ENCODE peak calls at places on chromosomes 16 and 17, in six cellular contexts. L, Y, M, K, C and A are unnamed samples.

GRCh38 chr16:20938426-20938825 is 37.9 kb downstream of the LYRM1 start:
- DNase-seq in Y (peak; percentile 74), K (no peak), L (no peak), M (peak; percentile 66), C (peak; percentile 56), A (no peak)

GRCh38 chr16:5763176-5763575 is 665.6 kb upstream of the EEF2KMT start:
- DNase-seq in L (no peak), Y (no peak), C (no peak), M (no peak), K (no peak), A (no peak)

GRCh38 chr16:67537270-67537635 is 8.6 kb downstream of the RIPOR1 start:
- DNase-seq in Y (no peak), M (peak; percentile 37), L (peak; percentile 78), C (peak; percentile 36), K (no peak), A (no peak)

GRCh38 chr17:63331301-63331700 is 114.8 kb downstream of the CYB561 start:
- DNase-seq in M (no peak), K (no peak), C (no peak), L (no peak), Y (no peak), A (no peak)

GRCh38 chr17:48179071-48179945 is 71.7 kb downstream of the SNX11 start:
- DNase-seq in Y (peak; percentile 65), L (no peak), C (no peak), K (no peak), M (no peak), A (no peak)

GRCh38 chr16:54173489-54173888 is 113.1 kb downstream of the IRX3 start:
- DNase-seq in L (peak; percentile 13), C (no peak), M (no peak), Y (no peak), K (no peak), A (no peak)

GRCh38 chr17:48543854-48544355 is 1.0 kb downstream of the HOXB2 start:
- DNase-seq in K (no peak), L (no peak), C (no peak), Y (no peak), M (no peak), A (no peak)

GRCh38 chr16:73848993-73849392 is 447.6 kb upstream of the PSMD7 start:
- DNase-seq in C (no peak), L (no peak), Y (no peak), K (no peak), M (no peak), A (no peak)

GRCh38 chr17:2691069-2691871 is 20.3 kb downstream of the CLUH start:
- DNase-seq in K (no peak), M (no peak), L (no peak), Y (no peak), C (no peak), A (no peak)

GRCh38 chr16:3738541-3738940 is 21.2 kb upstream of the TRAP1 start:
- DNase-seq in C (no peak), L (no peak), M (no peak), Y (no peak), K (no peak), A (no peak)

GRCh38 chr17:30324723-30325122 is 9.1 kb downstream of the TMIGD1 start:
- DNase-seq in L (no peak), K (no peak), M (no peak), C (no peak), Y (no peak), A (no peak)
- H4K20me1 ChIP-seq in L (no peaks in the 10 kb centered on the region), K (no peaks in the 10 kb centered on the region), M (no peaks in the 10 kb centered on the region), C (no peaks in the 10 kb centered on the region), Y (no peaks in the 10 kb centered on the region), A (no peaks in the 10 kb centered on the region)

DNA sequence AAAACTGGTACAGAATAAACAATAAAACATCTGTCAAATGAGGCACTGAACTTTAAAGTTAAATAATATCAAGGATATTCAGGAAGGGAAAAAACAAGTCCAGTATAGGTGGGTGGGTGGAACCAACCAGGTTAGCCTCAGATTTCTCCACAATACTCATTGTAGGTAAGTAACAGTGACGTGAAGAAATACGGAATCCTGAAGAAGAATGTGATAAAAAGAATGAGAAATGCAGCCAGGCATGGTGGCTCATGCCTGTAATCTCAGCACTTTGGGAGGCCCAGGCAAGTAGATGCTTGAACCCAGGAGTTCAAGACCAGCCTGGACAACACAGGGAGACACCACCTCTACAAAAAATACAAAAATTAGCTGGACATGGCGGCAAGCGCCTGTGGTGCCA is 47.3 kb downstream of the UBE2G1 start:
- DNase-seq in L (no peak), C (no peak), K (no peak), Y (no peak), M (no peak), A (no peak)
- H4K20me1 ChIP-seq in L (peaks cover 67% of the 10 kb centered on the region), C (peaks cover 83% of the 10 kb centered on the region), K (peaks cover 72% of the 10 kb centered on the region), Y (no peaks in the 10 kb centered on the region), M (no peaks in the 10 kb centered on the region), A (peaks cover 50% of the 10 kb centered on the region)

DNA sequence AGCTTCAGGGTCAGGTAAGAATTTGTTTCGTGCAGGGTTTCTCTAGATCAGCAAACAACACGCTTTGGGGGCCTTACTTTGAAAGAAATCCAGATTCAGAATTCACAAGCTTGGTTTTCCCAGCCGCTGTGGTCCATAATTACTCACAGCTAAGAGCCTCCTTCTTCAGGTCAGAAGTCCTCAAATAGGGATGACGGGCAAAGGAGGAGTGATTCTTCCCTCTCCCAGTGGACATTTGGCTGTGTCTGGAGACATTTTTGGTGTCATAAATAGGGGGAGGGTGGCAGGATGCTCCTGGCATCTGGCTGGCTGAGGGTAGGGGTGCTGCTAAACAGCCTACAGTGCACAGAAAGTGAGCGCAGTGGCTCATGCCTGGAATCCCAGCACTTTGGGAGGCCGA is 48.6 kb upstream of the USP7 start:
- DNase-seq in L (no peak), C (no peak), M (no peak), K (no peak), Y (no peak), A (no peak)
- H4K20me1 ChIP-seq in L (no peaks in the 10 kb centered on the region), C (no peaks in the 10 kb centered on the region), M (no peaks in the 10 kb centered on the region), K (no peaks in the 10 kb centered on the region), Y (no peaks in the 10 kb centered on the region), A (no peaks in the 10 kb centered on the region)

GRCh38 chr17:61469949-61470348 is 17.7 kb downstream of the TBX4 start:
- DNase-seq in C (no peak), M (no peak), L (no peak), K (no peak), Y (no peak), A (no peak)

GRCh38 chr17:61467416-61468262 is 15.4 kb downstream of the TBX4 start:
- DNase-seq in C (peak; percentile 52), M (peak; percentile 58), K (no peak), L (peak; percentile 81), Y (peak; percentile 59), A (peak; percentile 52)

GRCh38 chr17:61469474-61469873 is 17.3 kb downstream of the TBX4 start:
- DNase-seq in M (no peak), C (no peak), K (no peak), Y (no peak), L (no peak), A (no peak)

GRCh38 chr17:61468263-61468907 is 16.2 kb downstream of the TBX4 start:
- DNase-seq in L (no peak), C (peak; percentile 79), Y (peak; percentile 21), K (no peak), M (peak; percentile 65), A (peak; percentile 13)

DNA sequence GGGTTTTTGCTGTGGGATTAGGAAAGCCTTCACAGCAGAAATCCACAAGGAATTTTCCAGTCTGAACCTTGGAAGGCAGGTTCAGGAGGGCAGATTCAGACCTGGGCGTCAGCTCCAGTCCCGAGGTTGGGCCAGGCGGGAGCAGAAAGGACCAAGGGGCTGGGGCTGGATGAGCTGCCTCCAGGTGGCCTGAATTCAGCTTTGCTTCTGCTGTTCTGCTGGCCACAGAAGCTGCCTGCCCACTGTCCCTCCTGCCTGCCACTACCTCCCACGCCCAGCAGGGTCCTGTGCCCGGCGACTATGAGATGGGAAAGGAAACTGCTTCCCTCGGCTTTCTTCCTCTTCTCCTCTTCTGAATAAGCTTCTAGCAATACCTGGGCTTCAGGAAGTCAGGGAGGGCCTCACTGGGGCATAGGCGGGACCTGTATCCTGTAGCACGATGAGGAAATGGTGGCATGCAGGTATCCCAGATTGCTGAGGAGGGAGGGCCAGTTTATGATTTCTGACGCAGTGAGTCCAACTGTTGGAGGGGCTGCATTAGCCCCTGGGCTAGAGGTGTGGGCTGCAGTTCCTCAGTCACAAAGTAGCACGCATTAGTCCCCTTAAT is 18.4 kb downstream of the TBX4 start:
- DNase-seq in K (no peak), L (no peak), C (no peak), Y (no peak), M (no peak), A (no peak)
- H4K20me1 ChIP-seq in K (no peaks in the 10 kb centered on the region), L (no peaks in the 10 kb centered on the region), C (no peaks in the 10 kb centered on the region), Y (no peaks in the 10 kb centered on the region), M (no peaks in the 10 kb centered on the region), A (no peaks in the 10 kb centered on the region)

DNA sequence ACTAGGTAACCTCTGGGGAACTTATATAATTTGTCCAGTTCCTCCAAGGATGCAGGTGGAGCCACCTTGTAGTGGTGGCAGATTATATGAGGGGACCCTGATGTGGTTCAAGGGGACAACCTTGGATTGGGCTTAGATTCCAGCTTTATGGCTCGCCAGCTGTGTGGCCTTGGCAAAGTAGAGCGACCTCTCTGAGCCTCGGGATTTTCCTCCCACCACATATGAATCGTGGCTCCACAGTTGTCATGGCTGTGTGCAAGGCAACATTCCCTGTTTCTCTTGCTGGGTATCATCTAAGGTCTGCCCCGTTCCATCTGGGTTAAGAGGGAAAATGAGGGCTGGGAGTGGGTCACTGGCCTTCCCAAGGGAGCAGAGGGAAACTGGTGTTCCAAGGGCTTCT is 104.6 kb downstream of the RAB11FIP4 start:
- DNase-seq in L (no peak), C (no peak), Y (no peak), K (no peak), M (no peak), A (no peak)
- H4K20me1 ChIP-seq in L (peaks cover 7% of the 10 kb centered on the region), C (no peaks in the 10 kb centered on the region), Y (no peaks in the 10 kb centered on the region), K (no peaks in the 10 kb centered on the region), M (no peaks in the 10 kb centered on the region), A (no peaks in the 10 kb centered on the region)

DNA sequence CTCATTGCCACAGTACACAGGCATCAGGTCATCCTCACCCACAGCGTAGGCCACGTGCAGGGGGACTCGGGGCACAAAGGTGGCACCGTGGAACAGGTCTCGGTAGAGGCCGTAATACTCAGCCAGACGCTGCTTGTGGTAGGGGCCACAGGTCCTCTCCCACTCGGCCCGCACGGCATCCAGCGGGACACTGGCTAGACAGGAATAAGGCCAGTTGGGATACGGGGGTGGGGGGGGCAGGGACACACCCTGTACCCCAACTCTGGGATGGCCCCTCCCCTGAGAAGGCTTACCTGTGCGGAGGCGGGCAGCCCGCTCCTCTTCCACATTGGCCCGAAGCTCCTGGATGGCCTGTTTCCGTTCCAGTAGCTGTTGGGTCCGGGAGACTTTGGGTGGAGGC is 3.0 kb downstream of the MRPL38 start:
- DNase-seq in L (no peak), Y (no peak), M (no peak), C (no peak), K (no peak), A (no peak)
- H4K20me1 ChIP-seq in L (no peaks in the 10 kb centered on the region), Y (no peaks in the 10 kb centered on the region), M (no peaks in the 10 kb centered on the region), C (no peaks in the 10 kb centered on the region), K (no peaks in the 10 kb centered on the region), A (no peaks in the 10 kb centered on the region)

DNA sequence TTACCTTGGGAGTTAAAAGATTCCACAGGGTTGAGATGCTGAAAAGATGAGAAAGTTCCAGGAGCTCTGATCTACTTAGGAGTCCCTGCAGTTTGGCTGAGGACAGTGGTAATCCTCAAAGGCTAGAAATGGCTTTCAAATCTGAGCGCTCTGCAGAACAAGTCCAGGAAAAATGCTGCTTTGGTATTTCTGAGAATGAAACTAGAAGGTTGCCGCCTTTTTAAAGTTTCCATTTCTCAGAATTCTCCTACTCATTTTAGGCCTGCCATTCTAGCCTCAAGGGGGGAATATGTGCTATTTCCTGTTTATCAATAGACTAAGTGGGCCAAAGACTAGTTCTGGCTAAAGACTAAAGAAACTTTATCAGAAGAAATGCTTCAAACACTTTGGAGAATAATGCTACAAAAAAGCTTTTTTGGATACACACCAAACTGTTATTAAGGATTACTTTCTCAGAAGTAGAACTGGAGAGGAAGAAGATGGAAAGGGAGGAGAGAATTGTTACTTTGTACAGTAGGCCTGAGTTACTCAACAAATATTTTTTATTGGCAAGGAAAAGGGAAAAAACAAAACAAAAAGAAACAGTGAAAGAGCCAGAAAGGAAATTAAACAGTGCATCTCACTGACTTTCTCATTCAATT is at the start of gene SLFN12L:
- DNase-seq in M (no peak), K (peak; percentile 65), L (no peak), Y (no peak), C (no peak), A (no peak)
- H4K20me1 ChIP-seq in M (no peaks in the 10 kb centered on the region), K (no peaks in the 10 kb centered on the region), L (no peaks in the 10 kb centered on the region), Y (no peaks in the 10 kb centered on the region), C (no peaks in the 10 kb centered on the region), A (no peaks in the 10 kb centered on the region)